ENCODE peak calls at places on chromosomes 3 and 15, in nine cellular contexts. One of them, this sample, is unnamed.

GRCh38 chr3:187811580-187812250 is 66.4 kb upstream of the BCL6 start:
- DNase-seq in EH: peak; percentile 84
- DNase-seq in Right ventricle myocardium superior: no peak
- DNase-seq in MG63: peak; percentile 33
- DNase-seq in lower leg skin: no peak
- DNase-seq in psoas muscle: no peak
- DNase-seq in activated CD4-positive, alpha-beta T cell treated with anti-CD3 and anti-CD28 coated beads, Interleukin-2, amount 50 U/mL, for 24 hours: no peak
- DNase-seq in NCI-H748 treated with DMSO at 0.1 percent for 48 hours: no peak
- DNase-seq in foreskin fibroblast: peak; percentile 54
- DNase-seq in this sample: peak; percentile 77

GRCh38 chr15:36230741-36231140 is 348.7 kb upstream of the CDIN1 start:
- DNase-seq in EH: peak; percentile 79
- DNase-seq in Right ventricle myocardium superior: no peak
- DNase-seq in MG63: no peak
- DNase-seq in lower leg skin: no peak
- DNase-seq in psoas muscle: no peak
- DNase-seq in activated CD4-positive, alpha-beta T cell treated with anti-CD3 and anti-CD28 coated beads, Interleukin-2, amount 50 U/mL, for 24 hours: no peak
- DNase-seq in NCI-H748 treated with DMSO at 0.1 percent for 48 hours: no peak
- DNase-seq in foreskin fibroblast: peak; percentile 39
- DNase-seq in this sample: no peak

GRCh38 chr3:128273116-128273840 is 120.0 kb downstream of the EEFSEC start:
- DNase-seq in EH: no peak
- DNase-seq in Right ventricle myocardium superior: peak; percentile 67
- DNase-seq in MG63: no peak
- DNase-seq in lower leg skin: no peak
- DNase-seq in psoas muscle: no peak
- DNase-seq in activated CD4-positive, alpha-beta T cell treated with anti-CD3 and anti-CD28 coated beads, Interleukin-2, amount 50 U/mL, for 24 hours: no peak
- DNase-seq in NCI-H748 treated with DMSO at 0.1 percent for 48 hours: no peak
- DNase-seq in foreskin fibroblast: no peak
- DNase-seq in this sample: no peak

GRCh38 chr15:92979011-92979701 is 79.0 kb downstream of the CHD2 start:
- DNase-seq in EH: no peak
- DNase-seq in Right ventricle myocardium superior: no peak
- DNase-seq in MG63: no peak
- DNase-seq in lower leg skin: no peak
- DNase-seq in psoas muscle: no peak
- DNase-seq in activated CD4-positive, alpha-beta T cell treated with anti-CD3 and anti-CD28 coated beads, Interleukin-2, amount 50 U/mL, for 24 hours: no peak
- DNase-seq in NCI-H748 treated with DMSO at 0.1 percent for 48 hours: no peak
- DNase-seq in foreskin fibroblast: no peak
- DNase-seq in this sample: no peak

GRCh38 chr3:100008081-100008698 is 106.1 kb downstream of the FILIP1L start:
- DNase-seq in EH: no peak
- DNase-seq in Right ventricle myocardium superior: no peak
- DNase-seq in MG63: no peak
- DNase-seq in lower leg skin: no peak
- DNase-seq in psoas muscle: no peak
- DNase-seq in activated CD4-positive, alpha-beta T cell treated with anti-CD3 and anti-CD28 coated beads, Interleukin-2, amount 50 U/mL, for 24 hours: no peak
- DNase-seq in NCI-H748 treated with DMSO at 0.1 percent for 48 hours: no peak
- DNase-seq in foreskin fibroblast: no peak
- DNase-seq in this sample: no peak

GRCh38 chr3:72487078-72487765 is 361.0 kb downstream of the SHQ1 start:
- DNase-seq in EH: peak; percentile 97
- DNase-seq in Right ventricle myocardium superior: peak; percentile 57
- DNase-seq in MG63: peak; percentile 89
- DNase-seq in lower leg skin: peak; percentile 82
- DNase-seq in psoas muscle: peak; percentile 77
- DNase-seq in activated CD4-positive, alpha-beta T cell treated with anti-CD3 and anti-CD28 coated beads, Interleukin-2, amount 50 U/mL, for 24 hours: peak; percentile 12
- DNase-seq in NCI-H748 treated with DMSO at 0.1 percent for 48 hours: no peak
- DNase-seq in foreskin fibroblast: peak; percentile 87
- DNase-seq in this sample: peak; percentile 95

GRCh38 chr3:49718419-49719213 is 868 bp downstream of the AMIGO3 start:
- DNase-seq in EH: no peak
- DNase-seq in Right ventricle myocardium superior: no peak
- DNase-seq in MG63: no peak
- DNase-seq in lower leg skin: no peak
- DNase-seq in psoas muscle: no peak
- DNase-seq in activated CD4-positive, alpha-beta T cell treated with anti-CD3 and anti-CD28 coated beads, Interleukin-2, amount 50 U/mL, for 24 hours: no peak
- DNase-seq in NCI-H748 treated with DMSO at 0.1 percent for 48 hours: no peak
- DNase-seq in foreskin fibroblast: no peak
- DNase-seq in this sample: no peak

GRCh38 chr3:2098398-2099027 is at the start of gene CNTN4:
- DNase-seq in EH: no peak
- DNase-seq in Right ventricle myocardium superior: peak; percentile 53
- DNase-seq in MG63: peak; percentile 11
- DNase-seq in lower leg skin: no peak
- DNase-seq in psoas muscle: peak; percentile 59
- DNase-seq in activated CD4-positive, alpha-beta T cell treated with anti-CD3 and anti-CD28 coated beads, Interleukin-2, amount 50 U/mL, for 24 hours: no peak
- DNase-seq in NCI-H748 treated with DMSO at 0.1 percent for 48 hours: peak; percentile 47
- DNase-seq in foreskin fibroblast: no peak
- DNase-seq in this sample: peak; percentile 10

GRCh38 chr15:65791335-65792129 is 561 bp downstream of the DENND4A start:
- DNase-seq in EH: no peak
- DNase-seq in Right ventricle myocardium superior: peak; percentile 71
- DNase-seq in MG63: no peak
- DNase-seq in lower leg skin: peak; percentile 59
- DNase-seq in psoas muscle: peak; percentile 71
- DNase-seq in activated CD4-positive, alpha-beta T cell treated with anti-CD3 and anti-CD28 coated beads, Interleukin-2, amount 50 U/mL, for 24 hours: peak; percentile 21
- DNase-seq in NCI-H748 treated with DMSO at 0.1 percent for 48 hours: peak; percentile 4
- DNase-seq in foreskin fibroblast: peak; percentile 12
- DNase-seq in this sample: peak; percentile 42

GRCh38 chr3:18012464-18012863 is 270.0 kb upstream of the TBC1D5 start:
- DNase-seq in EH: no peak
- DNase-seq in Right ventricle myocardium superior: no peak
- DNase-seq in MG63: no peak
- DNase-seq in lower leg skin: no peak
- DNase-seq in psoas muscle: no peak
- DNase-seq in activated CD4-positive, alpha-beta T cell treated with anti-CD3 and anti-CD28 coated beads, Interleukin-2, amount 50 U/mL, for 24 hours: no peak
- DNase-seq in NCI-H748 treated with DMSO at 0.1 percent for 48 hours: no peak
- DNase-seq in foreskin fibroblast: no peak
- DNase-seq in this sample: no peak

GRCh38 chr3:37935290-37935668 is 55.3 kb upstream of the VILL start:
- DNase-seq in EH: peak; percentile 63
- DNase-seq in Right ventricle myocardium superior: no peak
- DNase-seq in MG63: no peak
- DNase-seq in lower leg skin: no peak
- DNase-seq in psoas muscle: no peak
- DNase-seq in activated CD4-positive, alpha-beta T cell treated with anti-CD3 and anti-CD28 coated beads, Interleukin-2, amount 50 U/mL, for 24 hours: no peak
- DNase-seq in NCI-H748 treated with DMSO at 0.1 percent for 48 hours: no peak
- DNase-seq in foreskin fibroblast: peak; percentile 35
- DNase-seq in this sample: no peak

GRCh38 chr3:189995129-189995528 is 125.6 kb downstream of the P3H2 start:
- DNase-seq in EH: no peak
- DNase-seq in Right ventricle myocardium superior: no peak
- DNase-seq in MG63: peak; percentile 91
- DNase-seq in lower leg skin: no peak
- DNase-seq in psoas muscle: no peak
- DNase-seq in activated CD4-positive, alpha-beta T cell treated with anti-CD3 and anti-CD28 coated beads, Interleukin-2, amount 50 U/mL, for 24 hours: no peak
- DNase-seq in NCI-H748 treated with DMSO at 0.1 percent for 48 hours: no peak
- DNase-seq in foreskin fibroblast: no peak
- DNase-seq in this sample: no peak

GRCh38 chr3:27827041-27827440 is 104.9 kb upstream of the EOMES start:
- DNase-seq in EH: no peak
- DNase-seq in Right ventricle myocardium superior: no peak
- DNase-seq in MG63: no peak
- DNase-seq in lower leg skin: no peak
- DNase-seq in psoas muscle: no peak
- DNase-seq in activated CD4-positive, alpha-beta T cell treated with anti-CD3 and anti-CD28 coated beads, Interleukin-2, amount 50 U/mL, for 24 hours: no peak
- DNase-seq in NCI-H748 treated with DMSO at 0.1 percent for 48 hours: no peak
- DNase-seq in foreskin fibroblast: no peak
- DNase-seq in this sample: no peak

GRCh38 chr15:60652870-60653269 is 173.9 kb upstream of the ICE2 start:
- DNase-seq in EH: no peak
- DNase-seq in Right ventricle myocardium superior: no peak
- DNase-seq in MG63: no peak
- DNase-seq in lower leg skin: no peak
- DNase-seq in psoas muscle: no peak
- DNase-seq in activated CD4-positive, alpha-beta T cell treated with anti-CD3 and anti-CD28 coated beads, Interleukin-2, amount 50 U/mL, for 24 hours: no peak
- DNase-seq in NCI-H748 treated with DMSO at 0.1 percent for 48 hours: no peak
- DNase-seq in foreskin fibroblast: no peak
- DNase-seq in this sample: no peak

GRCh38 chr3:101695779-101696372 is 9.4 kb upstream of the RPL24 start:
- DNase-seq in EH: peak; percentile 68
- DNase-seq in Right ventricle myocardium superior: no peak
- DNase-seq in MG63: no peak
- DNase-seq in lower leg skin: peak; percentile 44
- DNase-seq in psoas muscle: no peak
- DNase-seq in activated CD4-positive, alpha-beta T cell treated with anti-CD3 and anti-CD28 coated beads, Interleukin-2, amount 50 U/mL, for 24 hours: peak; percentile 42
- DNase-seq in NCI-H748 treated with DMSO at 0.1 percent for 48 hours: no peak
- DNase-seq in foreskin fibroblast: no peak
- DNase-seq in this sample: peak; percentile 11

GRCh38 chr3:67018105-67018788 is 20.1 kb downstream of the KBTBD8 start:
- DNase-seq in EH: peak; percentile 13
- DNase-seq in Right ventricle myocardium superior: peak; percentile 75
- DNase-seq in MG63: peak; percentile 4
- DNase-seq in lower leg skin: no peak
- DNase-seq in psoas muscle: no peak
- DNase-seq in activated CD4-positive, alpha-beta T cell treated with anti-CD3 and anti-CD28 coated beads, Interleukin-2, amount 50 U/mL, for 24 hours: no peak
- DNase-seq in NCI-H748 treated with DMSO at 0.1 percent for 48 hours: no peak
- DNase-seq in foreskin fibroblast: no peak
- DNase-seq in this sample: no peak

GRCh38 chr3:23987376-23987775 is 42.3 kb downstream of the NR1D2 start:
- DNase-seq in EH: no peak
- DNase-seq in Right ventricle myocardium superior: no peak
- DNase-seq in MG63: no peak
- DNase-seq in lower leg skin: no peak
- DNase-seq in psoas muscle: no peak
- DNase-seq in activated CD4-positive, alpha-beta T cell treated with anti-CD3 and anti-CD28 coated beads, Interleukin-2, amount 50 U/mL, for 24 hours: no peak
- DNase-seq in NCI-H748 treated with DMSO at 0.1 percent for 48 hours: no peak
- DNase-seq in foreskin fibroblast: no peak
- DNase-seq in this sample: no peak

GRCh38 chr3:189748046-189748445 is 116.9 kb downstream of the TP63 start:
- DNase-seq in EH: no peak
- DNase-seq in Right ventricle myocardium superior: no peak
- DNase-seq in MG63: no peak
- DNase-seq in lower leg skin: no peak
- DNase-seq in psoas muscle: no peak
- DNase-seq in activated CD4-positive, alpha-beta T cell treated with anti-CD3 and anti-CD28 coated beads, Interleukin-2, amount 50 U/mL, for 24 hours: no peak
- DNase-seq in NCI-H748 treated with DMSO at 0.1 percent for 48 hours: no peak
- DNase-seq in foreskin fibroblast: no peak
- DNase-seq in this sample: no peak

GRCh38 chr15:72994778-72995177 is 57.5 kb upstream of the NEO1 start:
- DNase-seq in EH: no peak
- DNase-seq in Right ventricle myocardium superior: peak; percentile 47
- DNase-seq in MG63: no peak
- DNase-seq in lower leg skin: no peak
- DNase-seq in psoas muscle: peak; percentile 30
- DNase-seq in activated CD4-positive, alpha-beta T cell treated with anti-CD3 and anti-CD28 coated beads, Interleukin-2, amount 50 U/mL, for 24 hours: no peak
- DNase-seq in NCI-H748 treated with DMSO at 0.1 percent for 48 hours: peak; percentile 67
- DNase-seq in foreskin fibroblast: no peak
- DNase-seq in this sample: no peak

GRCh38 chr3:40968666-40969065 is 230.6 kb upstream of the CTNNB1 start:
- DNase-seq in EH: no peak
- DNase-seq in Right ventricle myocardium superior: no peak
- DNase-seq in MG63: no peak
- DNase-seq in lower leg skin: no peak
- DNase-seq in psoas muscle: no peak
- DNase-seq in activated CD4-positive, alpha-beta T cell treated with anti-CD3 and anti-CD28 coated beads, Interleukin-2, amount 50 U/mL, for 24 hours: no peak
- DNase-seq in NCI-H748 treated with DMSO at 0.1 percent for 48 hours: no peak
- DNase-seq in foreskin fibroblast: no peak
- DNase-seq in this sample: no peak

GRCh38 chr3:129123314-129124060 is 1.9 kb upstream of the RAB43 start:
- DNase-seq in EH: peak; percentile 72
- DNase-seq in Right ventricle myocardium superior: no peak
- DNase-seq in MG63: no peak
- DNase-seq in lower leg skin: no peak
- DNase-seq in psoas muscle: no peak
- DNase-seq in activated CD4-positive, alpha-beta T cell treated with anti-CD3 and anti-CD28 coated beads, Interleukin-2, amount 50 U/mL, for 24 hours: no peak
- DNase-seq in NCI-H748 treated with DMSO at 0.1 percent for 48 hours: no peak
- DNase-seq in foreskin fibroblast: peak; percentile 27
- DNase-seq in this sample: peak; percentile 29

GRCh38 chr3:48026098-48026497 is 9.9 kb upstream of the MAP4 start:
- DNase-seq in EH: no peak
- DNase-seq in Right ventricle myocardium superior: no peak
- DNase-seq in MG63: no peak
- DNase-seq in lower leg skin: no peak
- DNase-seq in psoas muscle: no peak
- DNase-seq in activated CD4-positive, alpha-beta T cell treated with anti-CD3 and anti-CD28 coated beads, Interleukin-2, amount 50 U/mL, for 24 hours: no peak
- DNase-seq in NCI-H748 treated with DMSO at 0.1 percent for 48 hours: no peak
- DNase-seq in foreskin fibroblast: no peak
- DNase-seq in this sample: no peak

GRCh38 chr3:108818404-108818803 is 4.2 kb upstream of the TRAT1 start:
- DNase-seq in EH: no peak
- DNase-seq in Right ventricle myocardium superior: no peak
- DNase-seq in MG63: peak; percentile 26
- DNase-seq in lower leg skin: no peak
- DNase-seq in psoas muscle: no peak
- DNase-seq in activated CD4-positive, alpha-beta T cell treated with anti-CD3 and anti-CD28 coated beads, Interleukin-2, amount 50 U/mL, for 24 hours: peak; percentile 47
- DNase-seq in NCI-H748 treated with DMSO at 0.1 percent for 48 hours: peak; percentile 1
- DNase-seq in foreskin fibroblast: no peak
- DNase-seq in this sample: no peak

GRCh38 chr3:112199622-112200316 is 66.7 kb upstream of the GCSAM start:
- DNase-seq in EH: peak; percentile 59
- DNase-seq in Right ventricle myocardium superior: no peak
- DNase-seq in MG63: no peak
- DNase-seq in lower leg skin: no peak
- DNase-seq in psoas muscle: no peak
- DNase-seq in activated CD4-positive, alpha-beta T cell treated with anti-CD3 and anti-CD28 coated beads, Interleukin-2, amount 50 U/mL, for 24 hours: no peak
- DNase-seq in NCI-H748 treated with DMSO at 0.1 percent for 48 hours: no peak
- DNase-seq in foreskin fibroblast: no peak
- DNase-seq in this sample: no peak

GRCh38 chr15:53506370-53506769 is 253.1 kb downstream of the WDR72 start:
- DNase-seq in EH: no peak
- DNase-seq in Right ventricle myocardium superior: no peak
- DNase-seq in MG63: no peak
- DNase-seq in lower leg skin: no peak
- DNase-seq in psoas muscle: no peak
- DNase-seq in activated CD4-positive, alpha-beta T cell treated with anti-CD3 and anti-CD28 coated beads, Interleukin-2, amount 50 U/mL, for 24 hours: no peak
- DNase-seq in NCI-H748 treated with DMSO at 0.1 percent for 48 hours: no peak
- DNase-seq in foreskin fibroblast: no peak
- DNase-seq in this sample: no peak

GRCh38 chr3:78041486-78041885 is 1001.6 kb downstream of the ROBO2 start:
- DNase-seq in EH: no peak
- DNase-seq in Right ventricle myocardium superior: no peak
- DNase-seq in MG63: no peak
- DNase-seq in lower leg skin: no peak
- DNase-seq in psoas muscle: no peak
- DNase-seq in activated CD4-positive, alpha-beta T cell treated with anti-CD3 and anti-CD28 coated beads, Interleukin-2, amount 50 U/mL, for 24 hours: no peak
- DNase-seq in NCI-H748 treated with DMSO at 0.1 percent for 48 hours: no peak
- DNase-seq in foreskin fibroblast: no peak
- DNase-seq in this sample: no peak

GRCh38 chr3:14798231-14798630 is 20.5 kb upstream of the FGD5 start:
- DNase-seq in EH: no peak
- DNase-seq in Right ventricle myocardium superior: no peak
- DNase-seq in MG63: no peak
- DNase-seq in lower leg skin: no peak
- DNase-seq in psoas muscle: no peak
- DNase-seq in activated CD4-positive, alpha-beta T cell treated with anti-CD3 and anti-CD28 coated beads, Interleukin-2, amount 50 U/mL, for 24 hours: no peak
- DNase-seq in NCI-H748 treated with DMSO at 0.1 percent for 48 hours: no peak
- DNase-seq in foreskin fibroblast: no peak
- DNase-seq in this sample: no peak

GRCh38 chr15:87949934-87950298 is 306.6 kb downstream of the NTRK3 start:
- DNase-seq in EH: no peak
- DNase-seq in Right ventricle myocardium superior: peak; percentile 54
- DNase-seq in MG63: no peak
- DNase-seq in lower leg skin: no peak
- DNase-seq in psoas muscle: no peak
- DNase-seq in activated CD4-positive, alpha-beta T cell treated with anti-CD3 and anti-CD28 coated beads, Interleukin-2, amount 50 U/mL, for 24 hours: no peak
- DNase-seq in NCI-H748 treated with DMSO at 0.1 percent for 48 hours: no peak
- DNase-seq in foreskin fibroblast: no peak
- DNase-seq in this sample: no peak

GRCh38 chr3:53884623-53885022 is 2.7 kb upstream of the ACTR8 start:
- DNase-seq in EH: no peak
- DNase-seq in Right ventricle myocardium superior: no peak
- DNase-seq in MG63: no peak
- DNase-seq in lower leg skin: no peak
- DNase-seq in psoas muscle: no peak
- DNase-seq in activated CD4-positive, alpha-beta T cell treated with anti-CD3 and anti-CD28 coated beads, Interleukin-2, amount 50 U/mL, for 24 hours: no peak
- DNase-seq in NCI-H748 treated with DMSO at 0.1 percent for 48 hours: no peak
- DNase-seq in foreskin fibroblast: no peak
- DNase-seq in this sample: no peak

GRCh38 chr3:168828014-168828413 is 732.3 kb upstream of the GOLIM4 start:
- DNase-seq in EH: no peak
- DNase-seq in Right ventricle myocardium superior: no peak
- DNase-seq in MG63: no peak
- DNase-seq in lower leg skin: no peak
- DNase-seq in psoas muscle: no peak
- DNase-seq in activated CD4-positive, alpha-beta T cell treated with anti-CD3 and anti-CD28 coated beads, Interleukin-2, amount 50 U/mL, for 24 hours: no peak
- DNase-seq in NCI-H748 treated with DMSO at 0.1 percent for 48 hours: no peak
- DNase-seq in foreskin fibroblast: no peak
- DNase-seq in this sample: no peak

GRCh38 chr3:179760944-179761343 is 108.1 kb downstream of the USP13 start:
- DNase-seq in EH: peak; percentile 66
- DNase-seq in Right ventricle myocardium superior: no peak
- DNase-seq in MG63: peak; percentile 25
- DNase-seq in lower leg skin: no peak
- DNase-seq in psoas muscle: peak; percentile 23
- DNase-seq in activated CD4-positive, alpha-beta T cell treated with anti-CD3 and anti-CD28 coated beads, Interleukin-2, amount 50 U/mL, for 24 hours: no peak
- DNase-seq in NCI-H748 treated with DMSO at 0.1 percent for 48 hours: no peak
- DNase-seq in foreskin fibroblast: peak; percentile 45
- DNase-seq in this sample: no peak

This sample was measured in AG08395.